ENCODE peak calls at places on chromosome 14, in nine cellular contexts. B is lower lobe of right lung; W is body of pancreas; J is NB4; U is activated T-cell treated with anti-CD3 and anti-CD28 coated beads for 48 hours; V is amygdala; A is HCEC 1CT; Z is coronary artery; R is central memory CD8-positive, alpha-beta T cell. H is an unnamed sample.

GRCh38 chr14:89365071-89365801 is 51.8 kb downstream of the FOXN3 start:
- DNase-seq in A (no peak), B (no peak), R (peak; percentile 32), V (no peak), Z (no peak), U (peak; percentile 35), W (no peak), J (peak; percentile 89), H (peak; percentile 55)

GRCh38 chr14:58752782-58753181 is 115.0 kb downstream of the DACT1 start:
- DNase-seq in B (peak; percentile 88), U (no peak), A (no peak), W (peak; percentile 90), V (peak; percentile 55), R (no peak), J (peak; percentile 45), Z (peak; percentile 80), H (no peak)

GRCh38 chr14:89575386-89576061 is 158.5 kb upstream of the FOXN3 start:
- DNase-seq in B (no peak), Z (no peak), R (no peak), V (no peak), W (no peak), J (no peak), U (no peak), A (no peak), H (no peak)

GRCh38 chr14:99129211-99129696 is 142.7 kb downstream of the BCL11B start:
- DNase-seq in Z (no peak), B (no peak), U (no peak), R (peak; percentile 6), V (no peak), J (peak; percentile 48), W (no peak), A (no peak), H (no peak)

GRCh38 chr14:50233335-50234250 is 2.2 kb upstream of the SOS2 start:
- DNase-seq in V (no peak), A (peak; percentile 25), U (peak; percentile 20), R (no peak), W (no peak), B (no peak), Z (no peak), J (no peak), H (no peak)

GRCh38 chr14:55600784-55601561 is 21.0 kb downstream of the KTN1 start:
- DNase-seq in U (no peak), B (no peak), J (no peak), W (no peak), R (no peak), A (peak; percentile 65), V (no peak), Z (no peak), H (no peak)

GRCh38 chr14:53113992-53114391 is 39.1 kb downstream of the DDHD1 start:
- DNase-seq in R (no peak), V (no peak), J (no peak), B (no peak), A (no peak), Z (no peak), U (no peak), W (no peak), H (no peak)

GRCh38 chr14:105163040-105163742 is 5.4 kb downstream of the JAG2 start:
- DNase-seq in J (no peak), V (no peak), R (no peak), A (no peak), W (no peak), U (no peak), B (no peak), Z (no peak), H (no peak)

GRCh38 chr14:106501898-106502297 is 975.5 kb downstream of the TMEM121 start:
- DNase-seq in Z (no peak), U (no peak), B (no peak), V (no peak), W (no peak), A (no peak), J (no peak), R (no peak), H (no peak)

GRCh38 chr14:104341532-104342434 is 203.4 kb downstream of the KIF26A start:
- DNase-seq in Z (peak; percentile 43), V (no peak), A (no peak), B (peak; percentile 51), J (peak; percentile 25), R (no peak), U (peak; percentile 54), W (peak; percentile 81), H (no peak)

GRCh38 chr14:104820669-104821228 is 19.8 kb downstream of the ZBTB42 start:
- DNase-seq in V (peak; percentile 51), U (no peak), R (no peak), J (no peak), A (peak; percentile 68), B (peak; percentile 81), Z (no peak), W (peak; percentile 73), H (no peak)

GRCh38 chr14:53217283-53217994 is 64.3 kb upstream of the DDHD1 start:
- DNase-seq in V (peak; percentile 15), Z (peak; percentile 76), B (peak; percentile 87), U (peak; percentile 79), R (peak; percentile 44), J (peak; percentile 90), W (peak; percentile 86), A (peak; percentile 52), H (peak; percentile 68)

GRCh38 chr14:105863296-105864108 is 337.1 kb downstream of the TMEM121 start:
- DNase-seq in B (no peak), U (no peak), W (no peak), A (no peak), Z (peak; percentile 53), V (no peak), R (no peak), J (no peak), H (no peak)